ENCODE peak calls at places on chromosomes 6 and 20, in nine cellular contexts. One of them, this sample, is unnamed.

GRCh38 chr6:33566182-33567084 is 13.6 kb downstream of the BAK1 start:
- DNase-seq in lower lobe of right lung: no peak
- DNase-seq in stomach: no peak
- DNase-seq in choroid plexus epithelial cell: no peak
- DNase-seq in GM12864: no peak
- DNase-seq in brain microvascular endothelial cell: peak; percentile 24
- DNase-seq in tibial artery: no peak
- DNase-seq in ascending aorta: no peak
- DNase-seq in mucosa of descending colon: no peak
- DNase-seq in this sample: peak; percentile 71

GRCh38 chr6:4522453-4522852 is 253.8 kb upstream of the CDYL start:
- DNase-seq in lower lobe of right lung: no peak
- DNase-seq in tibial artery: no peak
- DNase-seq in ascending aorta: no peak
- DNase-seq in choroid plexus epithelial cell: no peak
- DNase-seq in mucosa of descending colon: no peak
- DNase-seq in brain microvascular endothelial cell: no peak
- DNase-seq in stomach: no peak
- DNase-seq in GM12864: no peak
- DNase-seq in this sample: no peak

GRCh38 chr20:51876511-51876910 is 74.2 kb upstream of the SALL4 start:
- DNase-seq in stomach: no peak
- DNase-seq in ascending aorta: no peak
- DNase-seq in GM12864: no peak
- DNase-seq in brain microvascular endothelial cell: no peak
- DNase-seq in choroid plexus epithelial cell: no peak
- DNase-seq in mucosa of descending colon: no peak
- DNase-seq in tibial artery: no peak
- DNase-seq in lower lobe of right lung: no peak
- DNase-seq in this sample: no peak

GRCh38 chr6:106098383-106099234 is 12.5 kb downstream of the PRDM1 start:
- DNase-seq in choroid plexus epithelial cell: peak; percentile 78
- DNase-seq in GM12864: peak; percentile 77
- DNase-seq in stomach: peak; percentile 73
- DNase-seq in brain microvascular endothelial cell: peak; percentile 68
- DNase-seq in mucosa of descending colon: peak; percentile 76
- DNase-seq in lower lobe of right lung: peak; percentile 57
- DNase-seq in tibial artery: no peak
- DNase-seq in ascending aorta: no peak
- DNase-seq in this sample: peak; percentile 95

GRCh38 chr6:44655368-44656342 is 268.1 kb downstream of the CDC5L start:
- DNase-seq in mucosa of descending colon: no peak
- DNase-seq in lower lobe of right lung: peak; percentile 80
- DNase-seq in ascending aorta: peak; percentile 66
- DNase-seq in tibial artery: peak; percentile 94
- DNase-seq in choroid plexus epithelial cell: peak; percentile 75
- DNase-seq in brain microvascular endothelial cell: peak; percentile 54
- DNase-seq in stomach: peak; percentile 64
- DNase-seq in GM12864: no peak
- DNase-seq in this sample: peak; percentile 65

GRCh38 chr6:108947114-108947854 is 99.1 kb downstream of the ARMC2 start:
- DNase-seq in choroid plexus epithelial cell: peak; percentile 98
- DNase-seq in mucosa of descending colon: no peak
- DNase-seq in ascending aorta: no peak
- DNase-seq in lower lobe of right lung: no peak
- DNase-seq in stomach: no peak
- DNase-seq in GM12864: no peak
- DNase-seq in tibial artery: peak; percentile 66
- DNase-seq in brain microvascular endothelial cell: peak; percentile 89
- DNase-seq in this sample: peak; percentile 99

GRCh38 chr6:48736486-48737206 is 625.6 kb upstream of the PTCHD4 start:
- DNase-seq in choroid plexus epithelial cell: peak; percentile 78
- DNase-seq in GM12864: no peak
- DNase-seq in mucosa of descending colon: no peak
- DNase-seq in brain microvascular endothelial cell: peak; percentile 20
- DNase-seq in lower lobe of right lung: no peak
- DNase-seq in ascending aorta: no peak
- DNase-seq in stomach: no peak
- DNase-seq in tibial artery: no peak
- DNase-seq in this sample: peak; percentile 25

GRCh38 chr6:46453221-46453620 is 38.0 kb downstream of the RCAN2 start:
- DNase-seq in stomach: no peak
- DNase-seq in mucosa of descending colon: no peak
- DNase-seq in ascending aorta: no peak
- DNase-seq in brain microvascular endothelial cell: peak; percentile 77
- DNase-seq in tibial artery: no peak
- DNase-seq in choroid plexus epithelial cell: peak; percentile 85
- DNase-seq in GM12864: no peak
- DNase-seq in lower lobe of right lung: no peak
- DNase-seq in this sample: no peak

GRCh38 chr20:37699202-37699601 is 5.4 kb downstream of the CTNNBL1 start:
- DNase-seq in brain microvascular endothelial cell: no peak
- DNase-seq in stomach: peak; percentile 61
- DNase-seq in lower lobe of right lung: no peak
- DNase-seq in tibial artery: no peak
- DNase-seq in choroid plexus epithelial cell: peak; percentile 72
- DNase-seq in GM12864: no peak
- DNase-seq in ascending aorta: no peak
- DNase-seq in mucosa of descending colon: no peak
- DNase-seq in this sample: no peak

GRCh38 chr6:47034919-47035318 is 7.2 kb downstream of the ADGRF1 start:
- DNase-seq in lower lobe of right lung: no peak
- DNase-seq in brain microvascular endothelial cell: peak; percentile 98
- DNase-seq in stomach: no peak
- DNase-seq in ascending aorta: no peak
- DNase-seq in GM12864: no peak
- DNase-seq in mucosa of descending colon: no peak
- DNase-seq in tibial artery: no peak
- DNase-seq in choroid plexus epithelial cell: peak; percentile 99
- DNase-seq in this sample: peak; percentile 100

GRCh38 chr20:59153832-59154231 is 9.8 kb upstream of the ZNF831 start:
- DNase-seq in ascending aorta: no peak
- DNase-seq in brain microvascular endothelial cell: no peak
- DNase-seq in mucosa of descending colon: no peak
- DNase-seq in stomach: no peak
- DNase-seq in tibial artery: no peak
- DNase-seq in GM12864: no peak
- DNase-seq in lower lobe of right lung: no peak
- DNase-seq in choroid plexus epithelial cell: no peak
- DNase-seq in this sample: no peak

GRCh38 chr6:1285589-1286340 is 26.1 kb upstream of the FOXQ1 start:
- DNase-seq in lower lobe of right lung: no peak
- DNase-seq in ascending aorta: no peak
- DNase-seq in mucosa of descending colon: no peak
- DNase-seq in tibial artery: no peak
- DNase-seq in stomach: no peak
- DNase-seq in brain microvascular endothelial cell: peak; percentile 41
- DNase-seq in choroid plexus epithelial cell: peak; percentile 86
- DNase-seq in GM12864: no peak
- DNase-seq in this sample: peak; percentile 46

GRCh38 chr20:38091447-38092216 is 58.1 kb downstream of the RPRD1B start:
- DNase-seq in tibial artery: no peak
- DNase-seq in ascending aorta: no peak
- DNase-seq in GM12864: peak; percentile 49
- DNase-seq in brain microvascular endothelial cell: peak; percentile 22
- DNase-seq in choroid plexus epithelial cell: peak; percentile 41
- DNase-seq in stomach: no peak
- DNase-seq in lower lobe of right lung: no peak
- DNase-seq in mucosa of descending colon: no peak
- DNase-seq in this sample: no peak

DNA sequence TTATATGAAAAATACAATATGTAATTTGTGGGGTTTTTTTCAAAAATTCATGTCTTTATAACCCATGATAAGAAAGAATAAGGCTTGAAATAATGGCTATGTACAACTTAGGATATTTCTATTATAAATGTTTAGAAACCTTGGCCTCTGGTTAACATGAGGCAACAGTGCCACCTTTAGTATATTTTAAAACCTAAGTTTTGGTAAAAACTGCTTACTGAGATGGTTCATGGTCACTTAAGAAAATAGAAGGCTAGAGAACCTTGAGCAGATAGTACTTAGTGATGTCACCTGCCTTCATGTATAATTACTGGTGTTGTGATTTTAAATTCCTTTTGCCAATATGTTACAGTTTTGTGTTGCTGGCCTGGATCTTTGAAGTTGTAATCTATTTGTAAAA is 176.5 kb downstream of the ADGB start:
- DNase-seq in tibial artery: no peak
- DNase-seq in lower lobe of right lung: no peak
- DNase-seq in stomach: no peak
- DNase-seq in mucosa of descending colon: no peak
- DNase-seq in choroid plexus epithelial cell: peak; percentile 50
- DNase-seq in GM12864: no peak
- DNase-seq in ascending aorta: no peak
- DNase-seq in brain microvascular endothelial cell: no peak
- DNase-seq in this sample: no peak
- TF ChIP-seq CTCF in tibial artery: no peak
- TF ChIP-seq CTCF in lower lobe of right lung: no peak
- TF ChIP-seq CTCF in stomach: no peak
- TF ChIP-seq CTCF in mucosa of descending colon: no peak
- TF ChIP-seq CTCF in choroid plexus epithelial cell: no peak
- TF ChIP-seq CTCF in GM12864: no peak
- TF ChIP-seq CTCF in ascending aorta: no peak
- TF ChIP-seq CTCF in brain microvascular endothelial cell: no peak
- TF ChIP-seq CTCF in this sample: no peak

GRCh38 chr6:56314683-56315523 is 67.5 kb upstream of the COL21A1 start:
- DNase-seq in choroid plexus epithelial cell: peak; percentile 68
- DNase-seq in stomach: no peak
- DNase-seq in brain microvascular endothelial cell: peak; percentile 53
- DNase-seq in ascending aorta: no peak
- DNase-seq in lower lobe of right lung: no peak
- DNase-seq in GM12864: peak; percentile 7
- DNase-seq in tibial artery: no peak
- DNase-seq in mucosa of descending colon: no peak
- DNase-seq in this sample: peak; percentile 57
- H3K4me3 ChIP-seq in choroid plexus epithelial cell: no peak overlapping the region
- H3K4me3 ChIP-seq in stomach: no peak overlapping the region
- H3K4me3 ChIP-seq in brain microvascular endothelial cell: no peak overlapping the region
- H3K4me3 ChIP-seq in ascending aorta: no peak overlapping the region
- H3K4me3 ChIP-seq in lower lobe of right lung: no peak overlapping the region
- H3K4me3 ChIP-seq in GM12864: no peak overlapping the region
- H3K4me3 ChIP-seq in tibial artery: no peak overlapping the region
- H3K4me3 ChIP-seq in mucosa of descending colon: no peak overlapping the region
- H3K4me3 ChIP-seq in this sample: no peak overlapping the region

DNA sequence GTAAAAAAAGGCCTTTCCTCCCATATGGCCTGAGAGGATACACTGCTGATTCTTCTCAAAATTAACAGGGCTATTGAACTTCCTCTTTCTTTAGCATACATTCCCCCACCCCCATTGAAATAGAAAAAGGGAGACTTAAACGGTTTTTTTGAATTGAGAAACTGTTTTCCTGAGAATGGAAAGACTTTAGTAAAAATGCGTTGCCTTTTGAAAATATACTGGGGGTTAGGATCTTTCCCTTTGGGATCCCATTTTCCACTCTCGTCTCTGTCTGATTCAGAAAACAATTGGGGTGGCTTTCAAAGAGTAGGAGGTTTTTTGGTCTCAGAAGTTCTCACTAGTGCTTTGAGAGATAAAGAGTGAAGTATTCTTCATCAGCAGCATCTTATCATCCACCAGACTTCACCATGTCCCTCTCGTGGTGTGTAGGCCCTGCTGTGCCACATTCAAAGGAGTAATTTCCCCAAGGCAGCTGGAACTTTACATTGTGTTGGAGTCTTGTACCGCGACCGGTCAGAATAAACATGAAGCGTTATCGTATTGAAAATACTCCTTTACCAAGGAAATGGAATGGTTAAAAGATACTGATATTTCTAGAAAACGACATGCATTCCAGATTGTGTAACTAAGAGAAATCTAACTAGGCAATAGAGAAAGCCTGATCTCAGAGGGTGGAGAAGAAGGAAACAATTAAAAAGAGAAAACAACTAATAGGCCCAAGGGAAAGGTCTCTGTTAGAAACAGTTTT is 10.6 kb downstream of the MYB start:
- DNase-seq in mucosa of descending colon: no peak
- DNase-seq in lower lobe of right lung: no peak
- DNase-seq in ascending aorta: no peak
- DNase-seq in stomach: no peak
- DNase-seq in tibial artery: no peak
- DNase-seq in GM12864: no peak
- DNase-seq in brain microvascular endothelial cell: no peak
- DNase-seq in choroid plexus epithelial cell: no peak
- DNase-seq in this sample: no peak
- TF ChIP-seq CTCF in mucosa of descending colon: no peak
- TF ChIP-seq CTCF in lower lobe of right lung: no peak
- TF ChIP-seq CTCF in ascending aorta: no peak
- TF ChIP-seq CTCF in stomach: no peak
- TF ChIP-seq CTCF in tibial artery: no peak
- TF ChIP-seq CTCF in GM12864: no peak
- TF ChIP-seq CTCF in brain microvascular endothelial cell: no peak
- TF ChIP-seq CTCF in choroid plexus epithelial cell: no peak
- TF ChIP-seq CTCF in this sample: no peak

GRCh38 chr20:25197173-25197869 is 1.8 kb downstream of the ENTPD6 start:
- DNase-seq in lower lobe of right lung: no peak
- DNase-seq in tibial artery: no peak
- DNase-seq in choroid plexus epithelial cell: no peak
- DNase-seq in mucosa of descending colon: no peak
- DNase-seq in GM12864: no peak
- DNase-seq in brain microvascular endothelial cell: no peak
- DNase-seq in stomach: no peak
- DNase-seq in ascending aorta: no peak
- DNase-seq in this sample: no peak

GRCh38 chr20:25198663-25199363 is 3.3 kb downstream of the ENTPD6 start:
- DNase-seq in stomach: no peak
- DNase-seq in tibial artery: no peak
- DNase-seq in brain microvascular endothelial cell: no peak
- DNase-seq in GM12864: no peak
- DNase-seq in lower lobe of right lung: no peak
- DNase-seq in ascending aorta: no peak
- DNase-seq in mucosa of descending colon: no peak
- DNase-seq in choroid plexus epithelial cell: no peak
- DNase-seq in this sample: peak; percentile 37

GRCh38 chr20:25196701-25197120 is 1.2 kb downstream of the ENTPD6 start:
- DNase-seq in ascending aorta: no peak
- DNase-seq in mucosa of descending colon: no peak
- DNase-seq in tibial artery: no peak
- DNase-seq in choroid plexus epithelial cell: no peak
- DNase-seq in brain microvascular endothelial cell: no peak
- DNase-seq in stomach: no peak
- DNase-seq in lower lobe of right lung: no peak
- DNase-seq in GM12864: no peak
- DNase-seq in this sample: no peak

GRCh38 chr20:25195962-25196700 is 619 bp downstream of the ENTPD6 start:
- DNase-seq in brain microvascular endothelial cell: peak; percentile 12
- DNase-seq in GM12864: no peak
- DNase-seq in ascending aorta: no peak
- DNase-seq in mucosa of descending colon: peak; percentile 92
- DNase-seq in choroid plexus epithelial cell: no peak
- DNase-seq in lower lobe of right lung: peak; percentile 70
- DNase-seq in tibial artery: no peak
- DNase-seq in stomach: peak; percentile 62
- DNase-seq in this sample: peak; percentile 67

DNA sequence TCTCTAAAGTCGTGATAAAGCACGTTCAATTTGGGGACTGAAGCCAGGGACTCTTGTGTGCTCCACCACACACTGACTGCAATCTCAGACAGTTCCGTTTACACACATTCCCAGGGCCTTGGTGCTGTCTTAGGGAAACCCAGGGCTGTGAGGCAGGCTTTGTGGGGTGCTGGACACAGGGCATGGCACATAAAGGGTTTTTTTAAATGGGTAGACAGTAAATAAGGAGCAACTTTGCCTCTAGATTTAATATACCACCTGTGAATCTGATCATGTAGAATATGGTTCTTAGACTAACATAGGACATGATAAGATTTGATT is 2.3 kb downstream of the ENTPD6 start:
- DNase-seq in ascending aorta: no peak
- DNase-seq in lower lobe of right lung: no peak
- DNase-seq in choroid plexus epithelial cell: no peak
- DNase-seq in brain microvascular endothelial cell: no peak
- DNase-seq in GM12864: no peak
- DNase-seq in tibial artery: no peak
- DNase-seq in stomach: no peak
- DNase-seq in mucosa of descending colon: no peak
- DNase-seq in this sample: no peak
- H3K4me3 ChIP-seq in ascending aorta: no peak overlapping the region
- H3K4me3 ChIP-seq in lower lobe of right lung: no peak overlapping the region
- H3K4me3 ChIP-seq in choroid plexus epithelial cell: no peak overlapping the region
- H3K4me3 ChIP-seq in brain microvascular endothelial cell: no peak overlapping the region
- H3K4me3 ChIP-seq in GM12864: no peak overlapping the region
- H3K4me3 ChIP-seq in tibial artery: no peak overlapping the region
- H3K4me3 ChIP-seq in stomach: no peak overlapping the region
- H3K4me3 ChIP-seq in mucosa of descending colon: no peak overlapping the region
- H3K4me3 ChIP-seq in this sample: no peak overlapping the region

This sample was measured in epithelial cell of esophagus.